ENCODE peak calls at places on chromosomes 11 and 22, in eight cellular contexts. O is SIG-M5; H is bronchial epithelial cell; W is CD4-positive, CD25-positive, alpha-beta regulatory T cell; L is right cardiac atrium; Z is astrocyte of the spinal cord; J is GM12865; U is skeletal muscle cell. Q is an unnamed sample.

GRCh38 chr11:89405629-89406028 is 85.5 kb downstream of the NOX4 start:
- DNase-seq in O (no peak), H (peak; percentile 64), W (no peak), L (no peak), Z (peak; percentile 9), J (no peak), U (no peak), Q (no peak)

GRCh38 chr22:37193629-37194191 is 5.7 kb upstream of the C1QTNF6 start:
- DNase-seq in O (no peak), H (no peak), W (peak; percentile 52), L (no peak), Z (no peak), J (peak; percentile 49), U (no peak), Q (no peak)

GRCh38 chr11:67266424-67267187 is at the start of gene GRK2:
- DNase-seq in O (no peak), H (no peak), W (peak; percentile 42), L (peak; percentile 47), Z (no peak), J (peak; percentile 72), U (no peak), Q (no peak)

GRCh38 chr11:76247091-76247490 is 40.8 kb upstream of the WNT11 start:
- DNase-seq in O (no peak), H (no peak), W (no peak), L (no peak), Z (no peak), J (no peak), U (no peak), Q (no peak)

GRCh38 chr11:74225565-74225964 is 54.5 kb downstream of the PPME1 start:
- DNase-seq in O (no peak), H (no peak), W (no peak), L (no peak), Z (no peak), J (no peak), U (no peak), Q (no peak)

GRCh38 chr11:70206977-70207376 is 3.9 kb downstream of the FADD start:
- DNase-seq in O (no peak), H (no peak), W (no peak), L (no peak), Z (no peak), J (no peak), U (no peak), Q (no peak)

GRCh38 chr11:35787626-35788025 is 125.1 kb downstream of the TRIM44 start:
- DNase-seq in O (no peak), H (no peak), W (no peak), L (no peak), Z (peak; percentile 32), J (no peak), U (no peak), Q (no peak)

GRCh38 chr11:12187399-12187798 is 77.0 kb downstream of the MICAL2 start:
- DNase-seq in O (no peak), H (peak; percentile 65), W (no peak), L (no peak), Z (peak; percentile 50), J (no peak), U (no peak), Q (no peak)

GRCh38 chr11:70343631-70344030 is 54.7 kb upstream of the CTTN start:
- DNase-seq in O (no peak), H (no peak), W (no peak), L (no peak), Z (no peak), J (no peak), U (no peak), Q (no peak)

GRCh38 chr11:27363576-27364115 is 631 bp upstream of the CCDC34 start:
- DNase-seq in O (no peak), H (no peak), W (no peak), L (no peak), Z (no peak), J (no peak), U (no peak), Q (no peak)

GRCh38 chr11:118609380-118610219 is 2.2 kb downstream of the PHLDB1 start:
- DNase-seq in O (no peak), H (no peak), W (peak; percentile 35), L (peak; percentile 54), Z (peak; percentile 22), J (peak; percentile 10), U (no peak), Q (peak; percentile 77)

GRCh38 chr22:44889233-44889878 is 120.4 kb downstream of the PHF21B start:
- DNase-seq in O (no peak), H (no peak), W (no peak), L (no peak), Z (no peak), J (peak; percentile 11), U (no peak), Q (no peak)

GRCh38 chr11:8071616-8072581 is 9.1 kb upstream of the TUB start:
- DNase-seq in O (no peak), H (no peak), W (no peak), L (no peak), Z (no peak), J (no peak), U (no peak), Q (no peak)

GRCh38 chr11:7614656-7615055 is 58.6 kb downstream of the CYB5R2 start:
- DNase-seq in O (no peak), H (no peak), W (no peak), L (no peak), Z (no peak), J (no peak), U (no peak), Q (no peak)

GRCh38 chr22:30226192-30226832 is 20.2 kb downstream of the LIF start:
- DNase-seq in O (no peak), H (peak; percentile 55), W (no peak), L (no peak), Z (no peak), J (no peak), U (no peak), Q (no peak)

Q was measured in hippocampal formation.